ENCODE peak calls at places on chromosomes 6 and 20, in nine cellular contexts. N is mucosa of descending colon; P is H54; I is activated effector memory CD4-positive, alpha-beta T cell treated with Interleukin-2 at 50 U/mL for 16 hours; J is RCC 7860; W is IMR-90; E is fibroblast of mammary gland; U is naive thymus-derived CD8-positive, alpha-beta T cell; T is foreskin melanocyte. Z is an unnamed sample.

GRCh38 chr20:5806457-5807263 is 56.5 kb downstream of the SHLD1 start:
- DNase-seq in N (no peak), P (no peak), I (no peak), J (no peak), W (no peak), E (peak; percentile 15), U (no peak), T (no peak), Z (no peak)

GRCh38 chr6:7726416-7727149 is 684 bp downstream of the BMP6 start:
- DNase-seq in N (no peak), P (no peak), I (no peak), J (no peak), W (no peak), E (no peak), U (no peak), T (no peak), Z (no peak)

GRCh38 chr6:103723438-103723837 is 1136.3 kb downstream of the HACE1 start:
- DNase-seq in N (no peak), P (no peak), I (no peak), J (no peak), W (no peak), E (no peak), U (no peak), T (no peak), Z (no peak)

GRCh38 chr6:52718535-52718934 is 44.7 kb downstream of the GSTA2 start:
- DNase-seq in N (no peak), P (no peak), I (no peak), J (no peak), W (peak; percentile 17), E (peak; percentile 41), U (no peak), T (no peak), Z (no peak)

GRCh38 chr6:166488081-166488685 is 98.3 kb downstream of the RAMACL start:
- DNase-seq in N (peak; percentile 83), P (no peak), I (peak; percentile 72), J (no peak), W (peak; percentile 39), E (peak; percentile 10), U (peak; percentile 64), T (no peak), Z (no peak)

GRCh38 chr6:5435449-5435848 is 174.1 kb downstream of the FARS2 start:
- DNase-seq in N (no peak), P (peak; percentile 30), I (no peak), J (peak; percentile 67), W (peak; percentile 86), E (peak; percentile 86), U (no peak), T (no peak), Z (no peak)

GRCh38 chr6:3623451-3624267 is 127.9 kb downstream of the PXDC1 start:
- DNase-seq in N (no peak), P (no peak), I (no peak), J (no peak), W (no peak), E (no peak), U (peak; percentile 48), T (no peak), Z (no peak)

GRCh38 chr6:145891126-145891525 is 73.0 kb downstream of the SHPRH start:
- DNase-seq in N (no peak), P (no peak), I (no peak), J (no peak), W (peak; percentile 96), E (peak; percentile 73), U (no peak), T (no peak), Z (no peak)

GRCh38 chr6:45663181-45664180 is 285.7 kb upstream of the SUPT3H start:
- DNase-seq in N (no peak), P (no peak), I (peak; percentile 36), J (no peak), W (no peak), E (no peak), U (peak; percentile 12), T (no peak), Z (no peak)

GRCh38 chr6:46051962-46052361 is 36.3 kb upstream of the CLIC5 start:
- DNase-seq in N (no peak), P (no peak), I (no peak), J (no peak), W (no peak), E (peak; percentile 35), U (no peak), T (no peak), Z (no peak)

GRCh38 chr20:23407770-23408467 is 13.4 kb downstream of the NAPB start:
- DNase-seq in N (no peak), P (no peak), I (no peak), J (no peak), W (no peak), E (no peak), U (no peak), T (no peak), Z (no peak)